ENCODE peak calls at places on chromosomes 11 and 22, in nine cellular contexts. I is suprapubic skin; B is heart right ventricle; G is stimulated activated CD4-positive, alpha-beta T cell treated with anti-CD3 and anti-CD28 coated beads, Interleukin-4, amount 100 ng/mL, for 1 hour; A is NCI-H2029; V is cardiac muscle cell; O is nucleus accumbens; S is activated naive CD8-positive, alpha-beta T cell treated with anti-CD3 and anti-CD28 coated beads, Interleukin-2, amount 50 U/mL, for 16 hours; Z is IMR-90. E is an unnamed sample.

GRCh38 chr22:27456696-27457503 is 344.7 kb downstream of the MN1 start:
- DNase-seq in I (no peak), B (no peak), G (no peak), A (no peak), V (peak; percentile 83), O (no peak), S (no peak), Z (peak; percentile 93), E (no peak)

GRCh38 chr11:9862981-9863380 is 199.1 kb downstream of the SWAP70 start:
- DNase-seq in I (no peak), B (no peak), G (no peak), A (no peak), V (peak; percentile 50), O (no peak), S (no peak), Z (no peak), E (no peak)

GRCh38 chr22:46823248-46823647 is 60.8 kb downstream of the TBC1D22A start:
- DNase-seq in I (no peak), B (no peak), G (no peak), A (no peak), V (no peak), O (no peak), S (no peak), Z (no peak), E (no peak)

GRCh38 chr11:8283510-8284272 is 20.0 kb upstream of the LMO1 start:
- DNase-seq in I (no peak), B (no peak), G (no peak), A (peak; percentile 55), V (peak; percentile 37), O (no peak), S (no peak), Z (no peak), E (no peak)

GRCh38 chr11:7270233-7270760 is 18.6 kb downstream of the SYT9 start:
- DNase-seq in I (no peak), B (no peak), G (no peak), A (no peak), V (no peak), O (no peak), S (no peak), Z (no peak), E (no peak)

GRCh38 chr22:20238567-20239062 is 29.5 kb downstream of the RTN4R start:
- DNase-seq in I (no peak), B (peak; percentile 63), G (peak; percentile 53), A (no peak), V (no peak), O (no peak), S (no peak), Z (no peak), E (no peak)

GRCh38 chr11:82927264-82927880 is 25.8 kb downstream of the DDIAS start:
- DNase-seq in I (no peak), B (no peak), G (no peak), A (peak; percentile 10), V (peak; percentile 66), O (no peak), S (no peak), Z (peak; percentile 64), E (no peak)

GRCh38 chr11:111200010-111200534 is 45.5 kb upstream of the POU2AF2 start:
- DNase-seq in I (no peak), B (no peak), G (no peak), A (no peak), V (no peak), O (no peak), S (no peak), Z (no peak), E (no peak)

GRCh38 chr11:114928260-114928870 is 250.0 kb downstream of the NXPE2 start:
- DNase-seq in I (no peak), B (no peak), G (no peak), A (no peak), V (no peak), O (no peak), S (no peak), Z (no peak), E (no peak)

GRCh38 chr22:42397332-42398246 is 34.6 kb downstream of the NFAM1 start:
- DNase-seq in I (no peak), B (no peak), G (no peak), A (no peak), V (no peak), O (no peak), S (no peak), Z (no peak), E (no peak)

GRCh38 chr11:35526370-35526792 is 965 bp upstream of the PAMR1 start:
- DNase-seq in I (no peak), B (no peak), G (no peak), A (no peak), V (no peak), O (no peak), S (no peak), Z (peak; percentile 65), E (no peak)

GRCh38 chr11:114340311-114341131 is 44.3 kb downstream of the NNMT start:
- DNase-seq in I (peak; percentile 77), B (peak; percentile 15), G (no peak), A (peak; percentile 62), V (peak; percentile 86), O (peak; percentile 5), S (no peak), Z (peak; percentile 82), E (no peak)

GRCh38 chr11:119206512-119207299 is 567 bp downstream of the CBL start:
- DNase-seq in I (peak; percentile 81), B (peak; percentile 64), G (peak; percentile 57), A (no peak), V (no peak), O (peak; percentile 37), S (peak; percentile 1), Z (no peak), E (peak; percentile 18)

GRCh38 chr11:67583319-67584204 is at the start of gene GSTP1:
- DNase-seq in I (peak; percentile 95), B (peak; percentile 95), G (peak; percentile 86), A (no peak), V (peak; percentile 94), O (peak; percentile 79), S (peak; percentile 72), Z (peak; percentile 88), E (peak; percentile 66)

GRCh38 chr11:129223701-129224149 is 31.6 kb upstream of the ARHGAP32 start:
- DNase-seq in I (no peak), B (no peak), G (no peak), A (no peak), V (peak; percentile 88), O (no peak), S (no peak), Z (peak; percentile 45), E (no peak)

GRCh38 chr11:111733655-111734088 is 32.5 kb downstream of the PPP2R1B start:
- DNase-seq in I (peak; percentile 81), B (peak; percentile 56), G (no peak), A (no peak), V (peak; percentile 9), O (no peak), S (no peak), Z (no peak), E (no peak)

GRCh38 chr11:65151500-65151899 is 17.2 kb upstream of the SYVN1 start:
- DNase-seq in I (peak; percentile 28), B (no peak), G (no peak), A (no peak), V (no peak), O (no peak), S (no peak), Z (no peak), E (no peak)

GRCh38 chr11:60916669-60917206 is 2.8 kb downstream of the TMEM109 start:
- DNase-seq in I (no peak), B (no peak), G (no peak), A (no peak), V (no peak), O (no peak), S (no peak), Z (no peak), E (no peak)

GRCh38 chr11:11535611-11536010 is 86.2 kb downstream of the GALNT18 start:
- DNase-seq in I (no peak), B (peak; percentile 35), G (no peak), A (no peak), V (no peak), O (no peak), S (no peak), Z (no peak), E (no peak)

GRCh38 chr22:37051629-37052385 is at the start of gene KCTD17:
- DNase-seq in I (peak; percentile 69), B (peak; percentile 83), G (peak; percentile 79), A (no peak), V (peak; percentile 82), O (peak; percentile 47), S (peak; percentile 45), Z (peak; percentile 59), E (peak; percentile 55)

GRCh38 chr11:35192347-35192746 is 53.4 kb downstream of the CD44 start:
- DNase-seq in I (no peak), B (peak; percentile 53), G (no peak), A (no peak), V (peak; percentile 66), O (no peak), S (no peak), Z (peak; percentile 38), E (no peak)

GRCh38 chr11:87971354-87971753 is 203.9 kb downstream of the RAB38 start:
- DNase-seq in I (no peak), B (no peak), G (no peak), A (no peak), V (no peak), O (no peak), S (no peak), Z (no peak), E (no peak)

GRCh38 chr11:68314886-68315580 is 2.6 kb downstream of the LRP5 start:
- DNase-seq in I (no peak), B (no peak), G (no peak), A (peak; percentile 46), V (peak; percentile 38), O (no peak), S (no peak), Z (peak; percentile 59), E (no peak)

GRCh38 chr11:130190371-130190881 is 30.8 kb downstream of the ST14 start:
- DNase-seq in I (no peak), B (no peak), G (no peak), A (no peak), V (no peak), O (no peak), S (no peak), Z (no peak), E (no peak)

GRCh38 chr11:111095327-111095726 is 150.2 kb upstream of the POU2AF2 start:
- DNase-seq in I (no peak), B (no peak), G (no peak), A (no peak), V (no peak), O (no peak), S (no peak), Z (no peak), E (no peak)

GRCh38 chr11:82796970-82797594 is 63.4 kb upstream of the FAM181B start:
- DNase-seq in I (no peak), B (peak; percentile 32), G (no peak), A (no peak), V (no peak), O (peak; percentile 27), S (no peak), Z (no peak), E (no peak)

GRCh38 chr22:38238519-38239051 is 34.2 kb downstream of the TMEM184B start:
- DNase-seq in I (peak; percentile 61), B (no peak), G (no peak), A (no peak), V (peak; percentile 68), O (peak; percentile 18), S (no peak), Z (peak; percentile 73), E (no peak)

GRCh38 chr11:79940165-79940564 is 499.3 kb upstream of the TENM4 start:
- DNase-seq in I (no peak), B (no peak), G (no peak), A (no peak), V (no peak), O (no peak), S (no peak), Z (peak; percentile 36), E (no peak)

GRCh38 chr11:57379732-57380131 is 1.2 kb downstream of the PRG3 start:
- DNase-seq in I (no peak), B (no peak), G (no peak), A (no peak), V (peak; percentile 40), O (no peak), S (no peak), Z (peak; percentile 24), E (no peak)

GRCh38 chr22:21095773-21096107 is 50.0 kb downstream of the LRRC74B start:
- DNase-seq in I (no peak), B (no peak), G (no peak), A (no peak), V (no peak), O (no peak), S (no peak), Z (no peak), E (no peak)

GRCh38 chr11:85759915-85760314 is 51.0 kb downstream of the SYTL2 start:
- DNase-seq in I (no peak), B (no peak), G (no peak), A (no peak), V (peak; percentile 72), O (no peak), S (no peak), Z (peak; percentile 94), E (no peak)

E was measured in activated CD8-positive, alpha-beta memory T cell treated with anti-CD3 and anti-CD28 coated beads for 4 hours.